ENCODE peak calls at places on chromosomes 4 and X, in four cellular contexts. One of them, this sample, is unnamed.
A peak's percentile ranks its signal among the peaks of the same experiment; 100 is the strongest.

GRCh38 chr4:628821-629635 is 3.7 kb downstream of the PDE6B start:
- DNase-seq in left cardiac atrium: no peak
- DNase-seq in NB4: no peak
- DNase-seq in fibroblast of mammary gland: no peak
- DNase-seq in this sample: no peak

GRCh38 chr4:100849319-100849718 is 331.5 kb upstream of the EMCN start:
- DNase-seq in left cardiac atrium: no peak
- DNase-seq in NB4: no peak
- DNase-seq in fibroblast of mammary gland: no peak
- DNase-seq in this sample: no peak

GRCh38 chrX:64698317-64698716 is 277.9 kb downstream of the ZC4H2 start:
- DNase-seq in left cardiac atrium: no peak
- DNase-seq in NB4: no peak
- DNase-seq in fibroblast of mammary gland: no peak
- DNase-seq in this sample: no peak

GRCh38 chrX:136168929-136169735 is 21.8 kb downstream of the FHL1 start:
- DNase-seq in left cardiac atrium: peak; percentile 42
- DNase-seq in NB4: no peak
- DNase-seq in fibroblast of mammary gland: peak; percentile 94
- DNase-seq in this sample: no peak

GRCh38 chr4:10721616-10722015 is 37.0 kb upstream of the CLNK start:
- DNase-seq in left cardiac atrium: no peak
- DNase-seq in NB4: no peak
- DNase-seq in fibroblast of mammary gland: no peak
- DNase-seq in this sample: no peak

GRCh38 chr4:7876096-7876993 is 63.3 kb downstream of the AFAP1 start:
- DNase-seq in left cardiac atrium: peak; percentile 56
- DNase-seq in NB4: peak; percentile 23
- DNase-seq in fibroblast of mammary gland: peak; percentile 66
- DNase-seq in this sample: peak; percentile 59

GRCh38 chr4:6909113-6909969 is at the start of gene TBC1D14:
- DNase-seq in left cardiac atrium: peak; percentile 91
- DNase-seq in NB4: peak; percentile 94
- DNase-seq in fibroblast of mammary gland: peak; percentile 74
- DNase-seq in this sample: peak; percentile 90

GRCh38 chr4:39719804-39720580 is 22.1 kb downstream of the UBE2K start:
- DNase-seq in left cardiac atrium: no peak
- DNase-seq in NB4: no peak
- DNase-seq in fibroblast of mammary gland: no peak
- DNase-seq in this sample: no peak

GRCh38 chrX:13855689-13856425 is 39.0 kb upstream of the GPM6B start:
- DNase-seq in left cardiac atrium: no peak
- DNase-seq in NB4: no peak
- DNase-seq in fibroblast of mammary gland: peak; percentile 64
- DNase-seq in this sample: no peak

GRCh38 chr4:151446208-151446607 is 37.2 kb downstream of the FHIP1A start:
- DNase-seq in left cardiac atrium: no peak
- DNase-seq in NB4: no peak
- DNase-seq in fibroblast of mammary gland: no peak
- DNase-seq in this sample: no peak

GRCh38 chrX:153803211-153804099 is 9.0 kb downstream of the SSR4 start:
- DNase-seq in left cardiac atrium: no peak
- DNase-seq in NB4: no peak
- DNase-seq in fibroblast of mammary gland: no peak
- DNase-seq in this sample: no peak

GRCh38 chr4:19776929-19777328 is 474.8 kb upstream of the SLIT2 start:
- DNase-seq in left cardiac atrium: no peak
- DNase-seq in NB4: no peak
- DNase-seq in fibroblast of mammary gland: peak; percentile 14
- DNase-seq in this sample: no peak

GRCh38 chrX:19728083-19728648 is 159.2 kb downstream of the SH3KBP1 start:
- DNase-seq in left cardiac atrium: no peak
- DNase-seq in NB4: no peak
- DNase-seq in fibroblast of mammary gland: no peak
- DNase-seq in this sample: no peak

GRCh38 chrX:96004386-96004785 is 680.3 kb upstream of the DIAPH2 start:
- DNase-seq in left cardiac atrium: no peak
- DNase-seq in NB4: no peak
- DNase-seq in fibroblast of mammary gland: peak; percentile 57
- DNase-seq in this sample: no peak

GRCh38 chrX:104863466-104863865 is 297.5 kb downstream of the IL1RAPL2 start:
- DNase-seq in left cardiac atrium: no peak
- DNase-seq in NB4: no peak
- DNase-seq in fibroblast of mammary gland: no peak
- DNase-seq in this sample: no peak

GRCh38 chr4:6524436-6524835 is 50.6 kb upstream of the MAN2B2 start:
- DNase-seq in left cardiac atrium: no peak
- DNase-seq in NB4: no peak
- DNase-seq in fibroblast of mammary gland: no peak
- DNase-seq in this sample: no peak

GRCh38 chr4:91826186-91826585 is 477.6 kb upstream of the GRID2 start:
- DNase-seq in left cardiac atrium: no peak
- DNase-seq in NB4: no peak
- DNase-seq in fibroblast of mammary gland: no peak
- DNase-seq in this sample: no peak

GRCh38 chr4:24137596-24137962 is 247.7 kb upstream of the PPARGC1A start:
- DNase-seq in left cardiac atrium: no peak
- DNase-seq in NB4: no peak
- DNase-seq in fibroblast of mammary gland: no peak
- DNase-seq in this sample: no peak

GRCh38 chr4:53313510-53313909 is 52.4 kb downstream of the SCFD2 start:
- DNase-seq in left cardiac atrium: no peak
- DNase-seq in NB4: peak; percentile 37
- DNase-seq in fibroblast of mammary gland: peak; percentile 26
- DNase-seq in this sample: no peak

GRCh38 chr4:1044469-1045192 is 33.2 kb downstream of the FGFRL1 start:
- DNase-seq in left cardiac atrium: peak; percentile 24
- DNase-seq in NB4: no peak
- DNase-seq in fibroblast of mammary gland: peak; percentile 22
- DNase-seq in this sample: no peak

GRCh38 chr4:80532674-80533333 is 197.3 kb downstream of the CFAP299 start:
- DNase-seq in left cardiac atrium: no peak
- DNase-seq in NB4: no peak
- DNase-seq in fibroblast of mammary gland: no peak
- DNase-seq in this sample: no peak

GRCh38 chr4:185115827-185116232 is 27.2 kb upstream of the SLC25A4 start:
- DNase-seq in left cardiac atrium: peak; percentile 79
- DNase-seq in NB4: peak; percentile 66
- DNase-seq in fibroblast of mammary gland: peak; percentile 81
- DNase-seq in this sample: no peak

GRCh38 chr4:183142566-183143545 is 43.8 kb downstream of the WWC2 start:
- DNase-seq in left cardiac atrium: peak; percentile 67
- DNase-seq in NB4: peak; percentile 52
- DNase-seq in fibroblast of mammary gland: peak; percentile 90
- DNase-seq in this sample: no peak

GRCh38 chrX:3659761-3660160 is 53.7 kb downstream of the PRKX start:
- DNase-seq in left cardiac atrium: no peak
- DNase-seq in NB4: no peak
- DNase-seq in fibroblast of mammary gland: peak; percentile 7
- DNase-seq in this sample: no peak

GRCh38 chr4:141021397-141022194 is 111.7 kb downstream of the RNF150 start:
- DNase-seq in left cardiac atrium: no peak
- DNase-seq in NB4: no peak
- DNase-seq in fibroblast of mammary gland: peak; percentile 31
- DNase-seq in this sample: no peak

GRCh38 chrX:17376381-17377046 is 1.5 kb downstream of the NHS start:
- DNase-seq in left cardiac atrium: no peak
- DNase-seq in NB4: no peak
- DNase-seq in fibroblast of mammary gland: peak; percentile 13
- DNase-seq in this sample: no peak

GRCh38 chrX:9282325-9282724 is 182.5 kb upstream of the TBL1X start:
- DNase-seq in left cardiac atrium: no peak
- DNase-seq in NB4: peak; percentile 62
- DNase-seq in fibroblast of mammary gland: no peak
- DNase-seq in this sample: no peak

GRCh38 chrX:13828392-13828791 is 11.5 kb upstream of the GPM6B start:
- DNase-seq in left cardiac atrium: no peak
- DNase-seq in NB4: no peak
- DNase-seq in fibroblast of mammary gland: peak; percentile 35
- DNase-seq in this sample: no peak

GRCh38 chr4:149498246-149498645 is 317.4 kb downstream of the IQCM start:
- DNase-seq in left cardiac atrium: no peak
- DNase-seq in NB4: no peak
- DNase-seq in fibroblast of mammary gland: no peak
- DNase-seq in this sample: no peak

GRCh38 chrX:641671-642435 is 11.3 kb downstream of the SHOX start:
- DNase-seq in left cardiac atrium: no peak
- DNase-seq in NB4: no peak
- DNase-seq in fibroblast of mammary gland: no peak
- DNase-seq in this sample: no peak